ENCODE peak calls at places on chromosomes 13 and 19, in seven cellular contexts. F is esophagus squamous epithelium, P is upper lobe of left lung, O is right lobe of liver, A is cardiac muscle cell, B is heart left ventricle, I is IMR-90. N is an unnamed sample. For H3K9me3, the result is how much of the 10 kb centered on the place peaks cover.

GRCh38 chr19:35231956-35232746 is 3.6 kb upstream of the FAM187B start:
- DNase-seq in O (peak), A (no peak), B (no peak), P (no peak), F (no peak), I (no peak), N (peak)

GRCh38 chr19:18349524-18350128 is 9.2 kb downstream of the PGPEP1 start:
- DNase-seq in B (peak), I (peak), O (no peak), P (no peak), F (no peak), A (peak), N (no peak)

GRCh38 chr13:79782541-79783216 is 301.7 kb downstream of the NDFIP2 start:
- DNase-seq in I (peak), B (peak), A (peak), F (no peak), O (no peak), P (no peak), N (no peak)

GRCh38 chr19:3474015-3474414 is 6.3 kb downstream of the SMIM24 start:
- DNase-seq in B (no peak), F (no peak), O (no peak), I (no peak), A (no peak), P (no peak), N (no peak)

GRCh38 chr13:107370036-107370785 is 802.3 kb upstream of the ARGLU1 start:
- DNase-seq in F (no peak), A (peak), P (no peak), O (no peak), I (peak), B (no peak), N (no peak)

GRCh38 chr19:18300930-18301717 is 19.7 kb upstream of the JUND start:
- DNase-seq in A (peak), I (peak), B (peak), P (peak), F (no peak), O (peak), N (no peak)

GRCh38 chr13:79631260-79631659 is 150.3 kb downstream of the NDFIP2 start:
- DNase-seq in F (no peak), O (no peak), I (peak), P (no peak), A (peak), B (peak), N (no peak)

GRCh38 chr13:113657851-113658741 is at the start of gene ATP4B:
- DNase-seq in A (no peak), O (peak), F (no peak), B (peak), P (peak), I (no peak), N (no peak)

GRCh38 chr13:84574851-84575250 is 692.6 kb upstream of the SLITRK1 start:
- DNase-seq in A (peak), I (peak), B (no peak), P (no peak), O (no peak), F (no peak), N (no peak)

GRCh38 chr19:27793128-27793643 is 1419.8 kb downstream of the UQCRFS1 start:
- DNase-seq in A (peak), O (peak), P (peak), I (peak), F (peak), B (peak), N (no peak)

GRCh38 chr13:54185101-54185500 is 1156.5 kb downstream of the OLFM4 start:
- DNase-seq in P (no peak), A (no peak), O (no peak), I (no peak), B (no peak), F (no peak), N (no peak)

GRCh38 chr13:32316476-32316875 is 1.2 kb downstream of the BRCA2 start:
- DNase-seq in F (no peak), I (no peak), P (no peak), O (no peak), A (no peak), B (no peak), N (no peak)

GRCh38 chr19:57689750-57690149 is 8.0 kb downstream of the ZNF551 start:
- DNase-seq in F (no peak), O (no peak), A (no peak), I (no peak), P (no peak), B (no peak), N (no peak)

GRCh38 chr13:40193290-40194203 is 472.9 kb downstream of the FOXO1 start:
- DNase-seq in O (no peak), I (no peak), P (no peak), A (no peak), F (no peak), B (peak), N (peak)

GRCh38 chr19:7492142-7493055 is 3.6 kb upstream of the PEX11G start:
- DNase-seq in I (no peak), F (no peak), A (peak), O (no peak), P (no peak), B (no peak), N (no peak)

GRCh38 chr13:75307370-75307984 is 174.5 kb downstream of the TBC1D4 start:
- DNase-seq in P (no peak), A (no peak), O (no peak), I (peak), F (no peak), B (no peak), N (no peak)

GRCh38 chr19:39941615-39942507 is 7.4 kb upstream of the FCGBP start:
- DNase-seq in F (no peak), B (peak), I (peak), P (no peak), O (no peak), A (peak), N (no peak)

GRCh38 chr13:33137726-33138125 is 121.5 kb downstream of the KL start:
- DNase-seq in F (no peak), O (no peak), A (no peak), P (no peak), I (no peak), B (no peak), N (no peak)

GRCh38 chr19:4278460-4278901 is 585 bp upstream of the SHD start:
- DNase-seq in F (no peak), P (no peak), A (no peak), O (no peak), I (no peak), B (no peak), N (no peak)

GRCh38 chr13:20069956-20070355 is 90.9 kb downstream of the GJA3 start:
- DNase-seq in O (no peak), A (no peak), P (no peak), F (no peak), B (no peak), I (no peak), N (no peak)

GRCh38 chr13:33536639-33537425 is 251.3 kb upstream of the STARD13 start:
- DNase-seq in F (no peak), I (peak), B (no peak), A (no peak), P (no peak), O (no peak), N (no peak)

GRCh38 chr13:91623151-91623550 is 224.7 kb downstream of the GPC5 start:
- DNase-seq in P (no peak), I (no peak), B (no peak), F (no peak), A (no peak), O (no peak), N (no peak)

GRCh38 chr13:109412232-109412935 is 374.0 kb downstream of the IRS2 start:
- DNase-seq in B (peak), I (peak), O (peak), A (peak), P (peak), F (no peak), N (no peak)

GRCh38 chr19:10379880-10380310 is 477 bp downstream of the TYK2 start:
- DNase-seq in O (no peak), A (no peak), P (no peak), B (no peak), I (no peak), F (no peak), N (no peak)

GRCh38 chr19:48085077-48085476 is 25.5 kb downstream of the PLA2G4C start:
- DNase-seq in O (no peak), I (no peak), B (no peak), A (no peak), F (no peak), P (no peak), N (no peak)

GRCh38 chr19:48596679-48597465 is 9.7 kb upstream of the SPACA4 start:
- DNase-seq in I (no peak), B (no peak), O (no peak), F (no peak), A (no peak), P (peak), N (no peak)

GRCh38 chr13:110506396-110506795 is 55.1 kb downstream of the RAB20 start:
- DNase-seq in I (no peak), A (no peak), P (peak), B (no peak), O (no peak), F (no peak), N (no peak)

GRCh38 chr19:50658438-50659317 is 9.4 kb downstream of the C19orf81 start:
- DNase-seq in I (peak), P (peak), B (peak), F (no peak), O (no peak), A (peak), N (no peak)

GRCh38 chr13:45055198-45055901 is 65.0 kb upstream of the GTF2F2 start:
- DNase-seq in I (peak), F (no peak), O (no peak), P (no peak), A (peak), B (no peak), N (no peak)

GRCh38 chr19:15438577-15438976 is 11.2 kb downstream of the WIZ start:
- DNase-seq in P (peak), B (no peak), F (no peak), O (no peak), I (no peak), A (no peak), N (no peak)

GRCh38 chr19:15436826-15437110 is 13.0 kb downstream of the WIZ start:
- DNase-seq in B (no peak), F (no peak), A (no peak), I (no peak), P (no peak), O (no peak), N (no peak)

GRCh38 chr19:15438124-15438496 is 11.6 kb downstream of the WIZ start:
- DNase-seq in A (no peak), O (no peak), F (no peak), B (no peak), P (no peak), I (no peak), N (no peak)

GRCh38 chr19:15436012-15436825 is 13.5 kb downstream of the WIZ start:
- DNase-seq in P (no peak), B (no peak), O (no peak), F (no peak), I (no peak), A (no peak), N (no peak)

GRCh38 chr19:15437355-15438123 is 12.2 kb downstream of the WIZ start:
- DNase-seq in I (peak), O (no peak), B (no peak), P (no peak), F (no peak), A (no peak), N (no peak)
- TF ChIP-seq CTCF in I (peak), O (no peak), B (no peak), P (no peak), F (no peak), A (no peak), N (peak)

GRCh38 chr13:77907653-77908341 is 10.8 kb downstream of the EDNRB start:
- DNase-seq in A (peak), B (peak), I (no peak), P (no peak), F (no peak), O (no peak), N (no peak)
- H3K9me3 ChIP-seq in A (under half), B (under half), I (under half), P (under half), F (under half), O (under half), N (under half)

DNA sequence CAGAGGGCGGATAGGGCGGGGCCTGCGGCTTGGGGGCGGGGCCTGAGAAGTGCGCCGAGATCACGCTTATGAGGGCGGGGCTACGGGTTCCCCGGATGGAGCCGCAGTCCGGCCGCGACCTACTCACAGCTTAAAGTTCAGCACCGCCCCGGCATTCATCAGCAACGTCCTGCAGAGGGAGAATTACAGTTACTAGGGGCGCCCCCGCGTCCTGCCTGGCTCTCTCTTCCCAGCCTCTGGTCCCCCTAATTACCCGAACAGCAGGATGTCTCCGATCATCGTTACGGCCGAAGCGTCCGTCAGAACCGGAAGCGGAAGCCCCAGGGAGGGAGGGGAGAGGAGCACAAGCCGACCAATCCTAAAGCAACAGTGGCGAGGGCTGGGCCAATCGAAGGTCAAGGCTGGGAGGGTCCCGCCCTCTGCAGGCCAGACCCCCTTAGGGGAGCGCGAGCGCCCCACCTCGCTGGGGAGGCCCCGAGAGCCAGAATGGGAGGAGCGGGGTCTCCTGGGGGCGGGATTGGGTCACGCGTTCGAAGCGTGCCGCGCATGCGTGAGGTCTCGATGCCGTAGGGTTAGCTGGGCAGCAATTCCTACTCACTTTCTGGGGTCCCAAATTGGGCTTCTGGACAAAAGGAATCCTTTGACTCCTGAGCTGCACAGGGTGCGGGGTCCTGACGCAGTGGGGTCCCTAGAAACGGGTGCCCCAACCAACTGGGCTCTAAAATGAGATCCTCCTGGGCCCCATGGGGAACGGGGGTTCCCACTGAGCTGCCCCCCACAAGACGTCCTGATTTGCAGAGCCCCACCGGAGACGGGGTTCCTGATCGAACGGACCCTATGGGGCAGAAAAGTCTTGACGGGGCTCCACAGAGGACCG is at the start of gene SMIM7:
- DNase-seq in P (peak), B (peak), F (peak), O (peak), A (peak), I (peak), N (peak)
- TF ChIP-seq CTCF in P (no peak), B (peak), F (peak), O (no peak), A (peak), I (peak), N (no peak)

GRCh38 chr19:15923702-15924101 is 10.6 kb downstream of the CYP4F11 start:
- DNase-seq in P (no peak), B (no peak), F (no peak), O (no peak), I (no peak), A (no peak), N (no peak)

GRCh38 chr19:15922021-15922420 is 12.3 kb downstream of the CYP4F11 start:
- DNase-seq in A (no peak), B (no peak), P (no peak), F (no peak), I (no peak), O (no peak), N (no peak)

GRCh38 chr19:15928321-15928720 is 6.0 kb downstream of the CYP4F11 start:
- DNase-seq in I (no peak), P (no peak), A (no peak), B (no peak), F (no peak), O (no peak), N (no peak)

GRCh38 chr19:15926484-15926883 is 7.8 kb downstream of the CYP4F11 start:
- DNase-seq in F (no peak), O (peak), A (no peak), P (no peak), B (no peak), I (no peak), N (no peak)
- H3K9me3 ChIP-seq in F (under half), O (under half), A (under half), P (under half), B (under half), I (under half), N (under half)

DNA sequence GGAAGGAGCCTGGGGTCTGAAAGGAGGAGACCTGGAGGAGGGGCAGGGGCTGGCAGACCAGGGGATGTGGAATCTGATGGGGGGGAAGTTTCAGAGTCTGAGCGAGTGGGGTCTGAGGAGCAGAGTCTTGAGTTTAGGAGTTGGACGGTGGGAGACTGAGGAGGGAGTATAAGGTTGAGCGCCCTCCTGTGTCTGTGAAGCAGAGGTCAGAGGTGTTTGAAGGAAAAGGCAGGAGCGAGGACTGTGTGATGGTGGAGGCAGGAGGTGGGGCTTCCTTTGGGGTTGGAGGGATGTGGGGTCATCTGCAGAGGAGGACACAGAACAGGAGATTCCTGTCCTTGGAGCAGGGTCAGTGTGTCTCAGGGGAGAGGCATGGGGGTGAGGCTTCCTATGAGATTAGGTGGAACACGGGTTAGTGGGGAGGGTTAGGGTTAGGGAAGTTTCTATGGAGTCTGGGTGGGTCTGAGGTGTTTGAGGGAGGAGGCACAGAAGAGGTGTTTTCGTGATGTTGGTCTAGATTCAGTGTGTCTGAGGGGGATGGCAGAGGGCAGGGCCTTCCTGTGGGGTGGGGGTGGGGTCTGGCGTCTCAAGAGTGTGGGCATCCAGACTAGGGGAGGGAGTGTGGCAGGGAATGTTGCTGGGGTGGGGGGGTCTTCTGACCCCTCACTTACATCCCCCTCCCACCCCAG is 8.3 kb downstream of the RYR1 start:
- DNase-seq in O (no peak), B (no peak), F (no peak), I (no peak), P (no peak), A (peak), N (no peak)
- TF ChIP-seq CTCF in O (no peak), B (no peak), F (no peak), I (no peak), P (no peak), A (peak), N (no peak)

GRCh38 chr19:51708811-51709210 is 15.0 kb downstream of the HAS1 start:
- DNase-seq in B (no peak), I (no peak), O (no peak), F (no peak), A (no peak), P (no peak), N (no peak)
- H3K9me3 ChIP-seq in B (under half), I (under half), O (under half), F (under half), A (under half), P (under half), N (under half)

N was measured in vagina.